ENCODE peak calls at places on chromosome X, in seven cellular contexts. One of them, this sample, is unnamed.

GRCh38 chrX:479273-479981 is 92.7 kb upstream of the PPP2R3B start:
- DNase-seq in ureter: no peak
- DNase-seq in RKO: no peak
- DNase-seq in AG04450: no peak
- DNase-seq in GM19239: no peak
- DNase-seq in smooth muscle cell of the brain vasculature: no peak
- DNase-seq in OCI-LY7: no peak
- DNase-seq in this sample: no peak

GRCh38 chrX:40805404-40805803 is 70.1 kb upstream of the MED14 start:
- DNase-seq in ureter: no peak
- DNase-seq in RKO: no peak
- DNase-seq in AG04450: no peak
- DNase-seq in GM19239: no peak
- DNase-seq in smooth muscle cell of the brain vasculature: no peak
- DNase-seq in OCI-LY7: no peak
- DNase-seq in this sample: no peak

GRCh38 chrX:153456161-153456560 is 10.3 kb upstream of the TREX2 start:
- DNase-seq in ureter: no peak
- DNase-seq in RKO: no peak
- DNase-seq in AG04450: no peak
- DNase-seq in GM19239: no peak
- DNase-seq in smooth muscle cell of the brain vasculature: no peak
- DNase-seq in OCI-LY7: no peak
- DNase-seq in this sample: no peak

GRCh38 chrX:84216406-84216805 is 28.4 kb upstream of the RPS6KA6 start:
- DNase-seq in ureter: no peak
- DNase-seq in RKO: no peak
- DNase-seq in AG04450: no peak
- DNase-seq in GM19239: no peak
- DNase-seq in smooth muscle cell of the brain vasculature: no peak
- DNase-seq in OCI-LY7: no peak
- DNase-seq in this sample: no peak

GRCh38 chrX:866441-866990 is 235.9 kb downstream of the SHOX start:
- DNase-seq in ureter: no peak
- DNase-seq in RKO: no peak
- DNase-seq in AG04450: no peak
- DNase-seq in GM19239: no peak
- DNase-seq in smooth muscle cell of the brain vasculature: no peak
- DNase-seq in OCI-LY7: no peak
- DNase-seq in this sample: no peak

GRCh38 chrX:112233164-112233563 is 150.6 kb upstream of the TRPC5 start:
- DNase-seq in ureter: no peak
- DNase-seq in RKO: no peak
- DNase-seq in AG04450: no peak
- DNase-seq in GM19239: no peak
- DNase-seq in smooth muscle cell of the brain vasculature: no peak
- DNase-seq in OCI-LY7: no peak
- DNase-seq in this sample: no peak

GRCh38 chrX:70446380-70447350 is 2.0 kb downstream of the DLG3 start:
- DNase-seq in ureter: no peak
- DNase-seq in RKO: no peak
- DNase-seq in AG04450: no peak
- DNase-seq in GM19239: no peak
- DNase-seq in smooth muscle cell of the brain vasculature: no peak
- DNase-seq in OCI-LY7: no peak
- DNase-seq in this sample: no peak

GRCh38 chrX:72478351-72478750 is 94.3 kb downstream of the HDAC8 start:
- DNase-seq in ureter: no peak
- DNase-seq in RKO: no peak
- DNase-seq in AG04450: no peak
- DNase-seq in GM19239: no peak
- DNase-seq in smooth muscle cell of the brain vasculature: no peak
- DNase-seq in OCI-LY7: no peak
- DNase-seq in this sample: no peak

GRCh38 chrX:45697591-45697990 is 496.9 kb upstream of the DIPK2B start:
- DNase-seq in ureter: no peak
- DNase-seq in RKO: peak; percentile 96
- DNase-seq in AG04450: peak; percentile 45
- DNase-seq in GM19239: no peak
- DNase-seq in smooth muscle cell of the brain vasculature: no peak
- DNase-seq in OCI-LY7: no peak
- DNase-seq in this sample: no peak

GRCh38 chrX:46649421-46650260 is 76.1 kb downstream of the CHST7 start:
- DNase-seq in ureter: no peak
- DNase-seq in RKO: no peak
- DNase-seq in AG04450: no peak
- DNase-seq in GM19239: no peak
- DNase-seq in smooth muscle cell of the brain vasculature: peak; percentile 50
- DNase-seq in OCI-LY7: peak; percentile 32
- DNase-seq in this sample: no peak

GRCh38 chrX:30992381-30992904 is 79.4 kb downstream of the FTHL17 start:
- DNase-seq in ureter: no peak
- DNase-seq in RKO: no peak
- DNase-seq in AG04450: no peak
- DNase-seq in GM19239: no peak
- DNase-seq in smooth muscle cell of the brain vasculature: no peak
- DNase-seq in OCI-LY7: no peak
- DNase-seq in this sample: no peak

GRCh38 chrX:102339312-102340298 is 92.6 kb downstream of the NXF2 start:
- DNase-seq in ureter: no peak
- DNase-seq in RKO: peak; percentile 22
- DNase-seq in AG04450: no peak
- DNase-seq in GM19239: no peak
- DNase-seq in smooth muscle cell of the brain vasculature: no peak
- DNase-seq in OCI-LY7: no peak
- DNase-seq in this sample: no peak

GRCh38 chrX:71619193-71619592 is 882 bp upstream of the CXCR3 start:
- DNase-seq in ureter: no peak
- DNase-seq in RKO: no peak
- DNase-seq in AG04450: no peak
- DNase-seq in GM19239: no peak
- DNase-seq in smooth muscle cell of the brain vasculature: no peak
- DNase-seq in OCI-LY7: no peak
- DNase-seq in this sample: no peak

GRCh38 chrX:68995386-68995779 is 166.6 kb downstream of the EFNB1 start:
- DNase-seq in ureter: no peak
- DNase-seq in RKO: no peak
- DNase-seq in AG04450: no peak
- DNase-seq in GM19239: no peak
- DNase-seq in smooth muscle cell of the brain vasculature: no peak
- DNase-seq in OCI-LY7: no peak
- DNase-seq in this sample: no peak

GRCh38 chrX:30504309-30504708 is 73.3 kb downstream of the TASL start:
- DNase-seq in ureter: no peak
- DNase-seq in RKO: peak; percentile 53
- DNase-seq in AG04450: no peak
- DNase-seq in GM19239: no peak
- DNase-seq in smooth muscle cell of the brain vasculature: no peak
- DNase-seq in OCI-LY7: peak; percentile 14
- DNase-seq in this sample: no peak

GRCh38 chrX:147476008-147476407 is 435.7 kb upstream of the FMR1 start:
- DNase-seq in ureter: no peak
- DNase-seq in RKO: peak; percentile 19
- DNase-seq in AG04450: no peak
- DNase-seq in GM19239: no peak
- DNase-seq in smooth muscle cell of the brain vasculature: no peak
- DNase-seq in OCI-LY7: no peak
- DNase-seq in this sample: no peak

This sample was measured in AG04449.